ENCODE peak calls at places on chromosomes 12 and 14, in five cellular contexts. M is right atrium auricular region; B is H7; X is amygdala; F is CD8-positive, alpha-beta memory T cell. G is an unnamed sample.

GRCh38 chr14:35384386-35385041 is 20.0 kb downstream of the NFKBIA start:
- DNase-seq in F (no peak), B (no peak), X (no peak), M (peak; percentile 86), G (no peak)

GRCh38 chr14:76080009-76080408 is 71.7 kb upstream of the GPATCH2L start:
- DNase-seq in X (peak; percentile 16), B (no peak), F (no peak), M (no peak), G (no peak)

GRCh38 chr14:69044965-69045555 is 66.0 kb upstream of the ACTN1 start:
- DNase-seq in B (no peak), M (no peak), F (no peak), X (no peak), G (no peak)

GRCh38 chr14:68506645-68507405 is 286.0 kb downstream of the ZFP36L1 start:
- DNase-seq in F (peak; percentile 62), X (no peak), B (no peak), M (no peak), G (no peak)

GRCh38 chr12:26196424-26196722 is 1.0 kb downstream of the SSPN start:
- DNase-seq in F (no peak), X (no peak), B (no peak), M (no peak), G (no peak)

GRCh38 chr14:103329421-103330347 is 4.4 kb upstream of the EIF5 start:
- DNase-seq in X (no peak), F (no peak), B (peak; percentile 54), M (no peak), G (no peak)

GRCh38 chr12:129483494-129483893 is 420.3 kb downstream of the TMEM132D start:
- DNase-seq in B (no peak), X (peak; percentile 7), F (no peak), M (no peak), G (peak; percentile 7)

GRCh38 chr14:68638817-68639517 is 153.9 kb downstream of the ZFP36L1 start:
- DNase-seq in X (no peak), F (no peak), B (no peak), M (peak; percentile 55), G (no peak)

GRCh38 chr12:88855301-88855700 is 275.0 kb upstream of the KITLG start:
- DNase-seq in X (no peak), M (no peak), B (no peak), F (no peak), G (no peak)

GRCh38 chr14:99930420-99931274 is 134.6 kb upstream of the EVL start:
- DNase-seq in F (no peak), M (no peak), B (no peak), X (no peak), G (no peak)

GRCh38 chr12:92155733-92156132 is 10.1 kb upstream of the BTG1 start:
- DNase-seq in X (no peak), B (no peak), F (no peak), M (no peak), G (no peak)

GRCh38 chr12:15407025-15407424 is 84.7 kb downstream of the PTPRO start:
- DNase-seq in F (no peak), B (no peak), X (no peak), M (no peak), G (no peak)

GRCh38 chr12:93563807-93564538 is 8.5 kb upstream of the SOCS2 start:
- DNase-seq in B (peak; percentile 30), M (no peak), X (no peak), F (no peak), G (no peak)

GRCh38 chr14:96011609-96012008 is 27.6 kb upstream of the C14orf132 start:
- DNase-seq in B (no peak), M (no peak), F (no peak), X (no peak), G (no peak)

GRCh38 chr12:23555808-23556207 is 393.7 kb downstream of the SOX5 start:
- DNase-seq in F (no peak), X (no peak), M (no peak), B (no peak), G (no peak)

GRCh38 chr12:74646831-74647230 is 109.2 kb downstream of the ATXN7L3B start:
- DNase-seq in F (no peak), B (no peak), M (no peak), X (no peak), G (no peak)

GRCh38 chr12:51905507-51906438 is 1.5 kb upstream of the ACVRL1 start:
- DNase-seq in F (no peak), M (peak; percentile 94), B (no peak), X (no peak), G (no peak)

GRCh38 chr12:31311634-31312258 is 14.2 kb downstream of the SINHCAF start:
- DNase-seq in F (no peak), M (no peak), X (no peak), B (no peak), G (no peak)

GRCh38 chr14:101024686-101025085 is 121.2 kb upstream of the RTL1 start:
- DNase-seq in M (no peak), B (no peak), X (no peak), F (no peak), G (no peak)

GRCh38 chr12:46770501-46771183 is 55.2 kb downstream of the SLC38A4 start:
- DNase-seq in F (no peak), M (no peak), B (peak; percentile 2), X (no peak), G (no peak)

GRCh38 chr12:128353271-128353670 is 86.3 kb downstream of the TMEM132C start:
- DNase-seq in X (no peak), B (no peak), F (no peak), M (no peak), G (no peak)

GRCh38 chr12:79255326-79255725 is 390.8 kb downstream of the SYT1 start:
- DNase-seq in B (no peak), M (no peak), X (no peak), F (no peak), G (no peak)

GRCh38 chr12:100896192-100896591 is 101.6 kb downstream of the ANO4 start:
- DNase-seq in F (no peak), X (no peak), B (no peak), M (no peak), G (no peak)

GRCh38 chr12:131901431-131902331 is 7.3 kb downstream of the ULK1 start:
- DNase-seq in F (no peak), B (peak; percentile 76), X (no peak), M (no peak), G (no peak)

GRCh38 chr12:59780605-59781135 is 184.8 kb downstream of the SLC16A7 start:
- DNase-seq in F (no peak), M (no peak), X (no peak), B (peak; percentile 5), G (no peak)

GRCh38 chr12:5965950-5966383 is 20.9 kb upstream of the ANO2 start:
- DNase-seq in X (no peak), B (peak; percentile 85), F (peak; percentile 5), M (no peak), G (peak; percentile 5)

GRCh38 chr12:75714462-75715322 is 203.3 kb upstream of the KRR1 start:
- DNase-seq in B (no peak), F (no peak), X (no peak), M (no peak), G (no peak)

GRCh38 chr12:24507827-24508226 is 441.1 kb downstream of the BCAT1 start:
- DNase-seq in M (no peak), B (no peak), X (no peak), F (no peak), G (no peak)

GRCh38 chr12:14442221-14442881 is 76.9 kb downstream of the ATF7IP start:
- DNase-seq in X (no peak), M (no peak), B (no peak), F (no peak), G (no peak)